ENCODE peak calls at places on chromosomes 16 and 17, in ten cellular contexts. One of them, this sample, is unnamed.

GRCh38 chr17:80446645-80447405 is 29.6 kb downstream of the NPTX1 start:
- DNase-seq in skeletal muscle cell: no peak
- DNase-seq in activated T-cell treated with anti-CD3 and anti-CD28 coated beads, Interleukin-2, amount 50 U/mL, for 72 hours: no peak
- DNase-seq in CD8-positive, alpha-beta T cell: no peak
- DNase-seq in hypothalamus: no peak
- DNase-seq in EL: peak
- DNase-seq in T-helper 1 cell: no peak
- DNase-seq in HTR-8/SVneo: peak
- DNase-seq in astrocyte of the spinal cord: no peak
- DNase-seq in glutamatergic neuron: no peak
- DNase-seq in this sample: no peak

GRCh38 chr16:3689731-3690130 is 27.6 kb downstream of the TRAP1 start:
- DNase-seq in skeletal muscle cell: no peak
- DNase-seq in activated T-cell treated with anti-CD3 and anti-CD28 coated beads, Interleukin-2, amount 50 U/mL, for 72 hours: no peak
- DNase-seq in CD8-positive, alpha-beta T cell: no peak
- DNase-seq in hypothalamus: no peak
- DNase-seq in EL: peak
- DNase-seq in T-helper 1 cell: no peak
- DNase-seq in HTR-8/SVneo: no peak
- DNase-seq in astrocyte of the spinal cord: no peak
- DNase-seq in glutamatergic neuron: no peak
- DNase-seq in this sample: no peak

GRCh38 chr17:43790311-43790940 is 10.2 kb downstream of the CFAP97D1 start:
- DNase-seq in skeletal muscle cell: no peak
- DNase-seq in activated T-cell treated with anti-CD3 and anti-CD28 coated beads, Interleukin-2, amount 50 U/mL, for 72 hours: no peak
- DNase-seq in CD8-positive, alpha-beta T cell: no peak
- DNase-seq in hypothalamus: no peak
- DNase-seq in EL: no peak
- DNase-seq in T-helper 1 cell: no peak
- DNase-seq in HTR-8/SVneo: no peak
- DNase-seq in astrocyte of the spinal cord: no peak
- DNase-seq in glutamatergic neuron: no peak
- DNase-seq in this sample: no peak

GRCh38 chr16:4850211-4850610 is 2.9 kb downstream of the UBN1 start:
- DNase-seq in skeletal muscle cell: no peak
- DNase-seq in activated T-cell treated with anti-CD3 and anti-CD28 coated beads, Interleukin-2, amount 50 U/mL, for 72 hours: no peak
- DNase-seq in CD8-positive, alpha-beta T cell: no peak
- DNase-seq in hypothalamus: no peak
- DNase-seq in EL: peak
- DNase-seq in T-helper 1 cell: no peak
- DNase-seq in HTR-8/SVneo: no peak
- DNase-seq in astrocyte of the spinal cord: no peak
- DNase-seq in glutamatergic neuron: no peak
- DNase-seq in this sample: no peak

GRCh38 chr16:70740174-70740918 is 54.5 kb upstream of the MTSS2 start:
- DNase-seq in skeletal muscle cell: no peak
- DNase-seq in activated T-cell treated with anti-CD3 and anti-CD28 coated beads, Interleukin-2, amount 50 U/mL, for 72 hours: no peak
- DNase-seq in CD8-positive, alpha-beta T cell: no peak
- DNase-seq in hypothalamus: no peak
- DNase-seq in EL: no peak
- DNase-seq in T-helper 1 cell: no peak
- DNase-seq in HTR-8/SVneo: no peak
- DNase-seq in astrocyte of the spinal cord: no peak
- DNase-seq in glutamatergic neuron: no peak
- DNase-seq in this sample: no peak

GRCh38 chr16:30429418-30429677 is 482 bp downstream of the DCTPP1 start:
- DNase-seq in skeletal muscle cell: no peak
- DNase-seq in activated T-cell treated with anti-CD3 and anti-CD28 coated beads, Interleukin-2, amount 50 U/mL, for 72 hours: no peak
- DNase-seq in CD8-positive, alpha-beta T cell: no peak
- DNase-seq in hypothalamus: no peak
- DNase-seq in EL: no peak
- DNase-seq in T-helper 1 cell: no peak
- DNase-seq in HTR-8/SVneo: no peak
- DNase-seq in astrocyte of the spinal cord: no peak
- DNase-seq in glutamatergic neuron: no peak
- DNase-seq in this sample: peak

GRCh38 chr16:4882261-4882632 is 35.0 kb downstream of the UBN1 start:
- DNase-seq in skeletal muscle cell: peak
- DNase-seq in activated T-cell treated with anti-CD3 and anti-CD28 coated beads, Interleukin-2, amount 50 U/mL, for 72 hours: no peak
- DNase-seq in CD8-positive, alpha-beta T cell: no peak
- DNase-seq in hypothalamus: no peak
- DNase-seq in EL: no peak
- DNase-seq in T-helper 1 cell: no peak
- DNase-seq in HTR-8/SVneo: no peak
- DNase-seq in astrocyte of the spinal cord: peak
- DNase-seq in glutamatergic neuron: no peak
- DNase-seq in this sample: no peak

GRCh38 chr16:16143038-16143763 is 80.1 kb downstream of the ABCC6 start:
- DNase-seq in skeletal muscle cell: no peak
- DNase-seq in activated T-cell treated with anti-CD3 and anti-CD28 coated beads, Interleukin-2, amount 50 U/mL, for 72 hours: peak
- DNase-seq in CD8-positive, alpha-beta T cell: no peak
- DNase-seq in hypothalamus: no peak
- DNase-seq in EL: no peak
- DNase-seq in T-helper 1 cell: no peak
- DNase-seq in HTR-8/SVneo: peak
- DNase-seq in astrocyte of the spinal cord: no peak
- DNase-seq in glutamatergic neuron: no peak
- DNase-seq in this sample: no peak

GRCh38 chr16:26700250-26700649 is 366.5 kb upstream of the C16orf82 start:
- DNase-seq in skeletal muscle cell: no peak
- DNase-seq in activated T-cell treated with anti-CD3 and anti-CD28 coated beads, Interleukin-2, amount 50 U/mL, for 72 hours: no peak
- DNase-seq in CD8-positive, alpha-beta T cell: no peak
- DNase-seq in hypothalamus: no peak
- DNase-seq in EL: no peak
- DNase-seq in T-helper 1 cell: no peak
- DNase-seq in HTR-8/SVneo: no peak
- DNase-seq in astrocyte of the spinal cord: no peak
- DNase-seq in glutamatergic neuron: no peak
- DNase-seq in this sample: no peak

This sample was measured in LoVo.